ENCODE peak calls at places on chromosomes 7 and 10, in eight cellular contexts. L, K, V, G, P, H, U and A are unnamed samples.
A peak's percentile ranks its signal among the peaks of the same experiment; 100 is the strongest.

GRCh38 chr10:133318494-133319127 is 9.9 kb downstream of the ZNF511 start:
- DNase-seq in U (peak; percentile 60), V (no peak), P (no peak), H (peak; percentile 36), L (peak; percentile 56), K (peak; percentile 66), G (peak; percentile 55), A (peak; percentile 49)

GRCh38 chr7:17651926-17652385 is 288.3 kb downstream of the SNX13 start:
- DNase-seq in V (no peak), U (no peak), H (peak; percentile 90), G (no peak), L (peak; percentile 27), K (no peak), P (no peak), A (no peak)

GRCh38 chr7:88226886-88227516 is 7.2 kb upstream of the SRI start:
- DNase-seq in U (peak; percentile 82), P (no peak), V (no peak), H (peak; percentile 80), K (no peak), L (no peak), G (peak; percentile 56), A (no peak)

GRCh38 chr10:83373659-83374058 is 765.6 kb upstream of the GHITM start:
- DNase-seq in V (no peak), P (peak; percentile 28), K (no peak), L (no peak), G (no peak), U (no peak), H (no peak), A (no peak)

GRCh38 chr7:22438994-22439393 is 61.0 kb downstream of the STEAP1B start:
- DNase-seq in K (no peak), H (no peak), G (no peak), L (no peak), P (peak; percentile 96), U (no peak), V (no peak), A (no peak)

GRCh38 chr7:138460176-138460648 is at the start of gene TRIM24:
- DNase-seq in U (peak; percentile 96), P (peak; percentile 97), V (no peak), K (no peak), G (peak; percentile 96), L (peak; percentile 97), H (peak; percentile 96), A (peak; percentile 97)

GRCh38 chr10:124705817-124706461 is 38.2 kb downstream of the FAM53B start:
- DNase-seq in G (no peak), V (no peak), H (no peak), U (no peak), L (no peak), K (no peak), P (peak; percentile 43), A (no peak)

GRCh38 chr7:139183878-139184338 is 47.1 kb upstream of the UBN2 start:
- DNase-seq in P (no peak), L (no peak), H (no peak), K (no peak), V (no peak), G (no peak), U (no peak), A (no peak)

GRCh38 chr10:110739811-110740271 is 95.7 kb downstream of the RBM20 start:
- DNase-seq in G (no peak), L (no peak), P (no peak), U (no peak), K (no peak), V (no peak), H (no peak), A (no peak)

GRCh38 chr10:86969421-86970041 is 1.2 kb downstream of the ADIRF start:
- DNase-seq in U (no peak), V (peak; percentile 82), L (no peak), H (peak; percentile 57), K (peak; percentile 60), P (no peak), G (no peak), A (peak; percentile 20)

GRCh38 chr10:125091891-125092290 is 68.5 kb downstream of the CTBP2 start:
- DNase-seq in H (no peak), L (no peak), P (no peak), K (no peak), V (no peak), U (no peak), G (no peak), A (no peak)

GRCh38 chr10:119377905-119378736 is 164.4 kb downstream of the RGS10 start:
- DNase-seq in V (no peak), K (peak; percentile 56), H (no peak), P (no peak), G (no peak), L (peak; percentile 49), U (no peak), A (peak; percentile 64)

GRCh38 chr7:101093907-101094306 is 8.6 kb downstream of the TRIM56 start:
- DNase-seq in P (no peak), L (no peak), K (no peak), U (no peak), G (no peak), V (no peak), H (peak; percentile 87), A (no peak)

GRCh38 chr10:19316204-19316870 is 267.7 kb downstream of the MALRD1 start:
- DNase-seq in P (no peak), V (no peak), G (no peak), U (no peak), H (no peak), K (no peak), L (no peak), A (no peak)

GRCh38 chr7:126501617-126502016 is 751.1 kb downstream of the GRM8 start:
- DNase-seq in L (no peak), U (no peak), H (no peak), K (no peak), P (no peak), G (no peak), V (no peak), A (no peak)

GRCh38 chr7:98321301-98321700 is 39.8 kb downstream of the BRI3 start:
- DNase-seq in U (no peak), P (no peak), G (no peak), K (no peak), H (no peak), L (no peak), V (no peak), A (no peak)

DNA sequence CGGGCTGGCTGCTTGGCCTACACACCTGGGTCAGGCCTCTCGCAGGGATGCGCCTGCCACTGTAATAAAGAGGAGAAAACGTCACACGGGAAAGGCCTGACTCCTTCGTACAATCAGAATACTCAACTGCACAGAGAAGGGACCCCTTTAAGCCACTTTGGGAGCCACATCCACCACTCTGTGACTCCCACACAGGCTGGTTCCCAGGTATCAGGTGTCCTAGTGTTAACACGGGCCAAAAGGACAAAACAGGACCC is 5.8 kb upstream of the ZNF736 start:
- DNase-seq in U (no peak), L (no peak), P (peak; percentile 29), G (no peak), V (no peak), K (peak; percentile 33), H (no peak), A (no peak)
- H3K9me3 ChIP-seq in U (no peaks in the 10 kb centered on the region), L (no peaks in the 10 kb centered on the region), P (no peaks in the 10 kb centered on the region), G (no peaks in the 10 kb centered on the region), V (no peaks in the 10 kb centered on the region), K (no peaks in the 10 kb centered on the region), H (no peaks in the 10 kb centered on the region), A (no peaks in the 10 kb centered on the region)

GRCh38 chr10:74511051-74511450 is 315.3 kb upstream of the KAT6B start:
- DNase-seq in H (no peak), V (no peak), P (no peak), K (no peak), U (no peak), L (no peak), G (no peak), A (no peak)

GRCh38 chr10:74510594-74510993 is 315.8 kb upstream of the KAT6B start:
- DNase-seq in G (no peak), V (no peak), P (no peak), H (no peak), L (no peak), U (no peak), K (no peak), A (no peak)

GRCh38 chr10:74518076-74518475 is 308.3 kb upstream of the KAT6B start:
- DNase-seq in H (no peak), U (no peak), K (no peak), P (no peak), G (no peak), V (no peak), L (no peak), A (no peak)

DNA sequence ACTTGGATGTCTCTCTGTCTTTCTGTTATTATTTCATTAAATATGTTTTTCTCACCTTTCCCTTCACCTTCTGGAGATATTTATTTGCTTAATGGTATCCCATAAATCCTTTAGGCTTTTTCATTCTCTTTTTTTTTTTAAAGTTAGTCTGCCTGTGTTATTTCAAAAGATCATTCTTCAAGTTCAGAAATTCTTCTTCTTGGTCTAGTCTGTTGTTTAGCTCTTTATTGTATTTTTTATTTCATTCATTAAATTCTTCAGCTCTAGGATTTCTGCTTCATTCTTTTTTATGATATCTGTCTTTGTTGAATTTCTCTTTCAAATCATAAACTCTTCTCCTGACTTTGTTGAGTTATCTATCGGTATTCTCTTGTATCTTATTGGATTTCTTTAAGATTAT is 312.1 kb upstream of the KAT6B start:
- DNase-seq in K (no peak), V (no peak), U (no peak), H (no peak), P (no peak), L (no peak), G (no peak), A (no peak)
- H3K4me3 ChIP-seq in K (no peak overlapping the region), V (no peak overlapping the region), U (no peak overlapping the region), H (no peak overlapping the region), P (no peak overlapping the region), L (no peak overlapping the region), G (no peak overlapping the region), A (no peak overlapping the region)

GRCh38 chr7:157713591-157713990 is 376.8 kb downstream of the DNAJB6 start:
- DNase-seq in L (no peak), K (no peak), U (no peak), V (peak; percentile 53), H (no peak), P (no peak), G (no peak), A (no peak)

GRCh38 chr7:157710396-157710795 is 373.6 kb downstream of the DNAJB6 start:
- DNase-seq in V (peak; percentile 37), G (no peak), K (peak; percentile 1), U (no peak), L (no peak), P (no peak), H (no peak), A (no peak)

GRCh38 chr7:157712666-157713235 is 375.9 kb downstream of the DNAJB6 start:
- DNase-seq in U (no peak), V (peak; percentile 54), G (no peak), K (no peak), P (no peak), H (no peak), L (no peak), A (no peak)

GRCh38 chr7:157709531-157710251 is 372.9 kb downstream of the DNAJB6 start:
- DNase-seq in P (no peak), U (no peak), L (peak; percentile 15), H (no peak), K (peak; percentile 3), G (no peak), V (peak; percentile 56), A (no peak)

GRCh38 chr7:157711353-157711888 is 374.6 kb downstream of the DNAJB6 start:
- DNase-seq in H (no peak), K (peak; percentile 1), V (peak; percentile 47), G (no peak), L (peak; percentile 7), P (no peak), U (no peak), A (no peak)
- H3K9me3 ChIP-seq in H (peaks cover 45% of the 10 kb centered on the region), K (no peaks in the 10 kb centered on the region), V (no peaks in the 10 kb centered on the region), G (no peaks in the 10 kb centered on the region), L (no peaks in the 10 kb centered on the region), P (no peaks in the 10 kb centered on the region), U (no peaks in the 10 kb centered on the region), A (no peaks in the 10 kb centered on the region)

GRCh38 chr7:143891457-143891856 is 10.5 kb downstream of the TCAF1 start:
- DNase-seq in U (no peak), V (no peak), G (no peak), L (no peak), K (no peak), H (no peak), P (no peak), A (no peak)
- H3K4me3 ChIP-seq in U (no peak overlapping the region), V (no peak overlapping the region), G (no peak overlapping the region), L (no peak overlapping the region), K (no peak overlapping the region), H (no peak overlapping the region), P (no peak overlapping the region), A (no peak overlapping the region)